ENCODE peak calls at places on chromosomes 2 and 18, in five cellular contexts. I is ascending aorta, P is colonic mucosa, J is HFFc6, R is cardiac fibroblast. K is an unnamed sample.

GRCh38 chr2:23482188-23482587 is 97.2 kb downstream of the KLHL29 start:
- DNase-seq in I (no peak), P (no peak), J (no peak), R (no peak), K (no peak)

GRCh38 chr2:36356990-36357505 is 1.5 kb downstream of the CRIM1 start:
- DNase-seq in I (no peak), P (no peak), J (no peak), R (peak; percentile 65), K (no peak)

GRCh38 chr2:29022455-29023128 is 41.5 kb downstream of the TOGARAM2 start:
- DNase-seq in I (no peak), P (no peak), J (no peak), R (no peak), K (no peak)

GRCh38 chr18:50079571-50080295 is 115.2 kb downstream of the MYO5B start:
- DNase-seq in I (no peak), P (no peak), J (no peak), R (no peak), K (no peak)

GRCh38 chr2:128562471-128563347 is 244.0 kb upstream of the HS6ST1 start:
- DNase-seq in I (no peak), P (no peak), J (peak; percentile 35), R (no peak), K (no peak)

GRCh38 chr2:74037379-74037860 is 52.7 kb downstream of the TET3 start:
- DNase-seq in I (no peak), P (no peak), J (no peak), R (peak; percentile 70), K (no peak)

GRCh38 chr2:190838492-190838910 is 42.1 kb upstream of the GLS start:
- DNase-seq in I (no peak), P (no peak), J (peak; percentile 85), R (peak; percentile 61), K (no peak)

GRCh38 chr18:59823611-59824195 is 76.1 kb upstream of the PMAIP1 start:
- DNase-seq in I (no peak), P (peak; percentile 69), J (peak; percentile 76), R (peak; percentile 91), K (peak; percentile 89)

GRCh38 chr2:102016399-102016955 is 24.7 kb downstream of the IL1R2 start:
- DNase-seq in I (no peak), P (no peak), J (no peak), R (no peak), K (no peak)

GRCh38 chr18:12628706-12629702 is 28.9 kb downstream of the SPIRE1 start:
- DNase-seq in I (no peak), P (no peak), J (peak; percentile 69), R (peak; percentile 81), K (no peak)

GRCh38 chr2:7692657-7693161 is 775.5 kb downstream of the RNF144A start:
- DNase-seq in I (no peak), P (no peak), J (peak; percentile 97), R (peak; percentile 60), K (no peak)

GRCh38 chr2:171410101-171410500 is 23.7 kb downstream of the METTL8 start:
- DNase-seq in I (no peak), P (no peak), J (peak; percentile 32), R (no peak), K (no peak)

GRCh38 chr2:219514836-219515235 is 554 bp downstream of the ASIC4 start:
- DNase-seq in I (no peak), P (no peak), J (no peak), R (no peak), K (no peak)

GRCh38 chr18:27752944-27753343 is 424.0 kb downstream of the CDH2 start:
- DNase-seq in I (no peak), P (no peak), J (no peak), R (no peak), K (no peak)

GRCh38 chr2:147045113-147045512 is 799.7 kb upstream of the ACVR2A start:
- DNase-seq in I (no peak), P (peak; percentile 55), J (no peak), R (peak; percentile 68), K (no peak)
- TF ChIP-seq CTCF in I (peak; percentile 22), P (peak; percentile 51), J (peak; percentile 61), R (peak; percentile 70), K (peak; percentile 59)

GRCh38 chr2:118584380-118584779 is 263.1 kb downstream of the EN1 start:
- DNase-seq in I (no peak), P (no peak), J (no peak), R (no peak), K (no peak)

GRCh38 chr2:118593257-118593656 is 254.2 kb downstream of the EN1 start:
- DNase-seq in I (no peak), P (no peak), J (no peak), R (peak; percentile 21), K (no peak)

GRCh38 chr2:118584877-118585276 is 262.6 kb downstream of the EN1 start:
- DNase-seq in I (no peak), P (no peak), J (no peak), R (no peak), K (no peak)

GRCh38 chr2:118588826-118589225 is 258.6 kb downstream of the EN1 start:
- DNase-seq in I (no peak), P (no peak), J (no peak), R (no peak), K (no peak)

GRCh38 chr2:118589726-118590125 is 257.7 kb downstream of the EN1 start:
- DNase-seq in I (no peak), P (no peak), J (no peak), R (no peak), K (no peak)
- TF ChIP-seq CTCF in I (no peak), P (no peak), J (no peak), R (no peak), K (no peak)

DNA sequence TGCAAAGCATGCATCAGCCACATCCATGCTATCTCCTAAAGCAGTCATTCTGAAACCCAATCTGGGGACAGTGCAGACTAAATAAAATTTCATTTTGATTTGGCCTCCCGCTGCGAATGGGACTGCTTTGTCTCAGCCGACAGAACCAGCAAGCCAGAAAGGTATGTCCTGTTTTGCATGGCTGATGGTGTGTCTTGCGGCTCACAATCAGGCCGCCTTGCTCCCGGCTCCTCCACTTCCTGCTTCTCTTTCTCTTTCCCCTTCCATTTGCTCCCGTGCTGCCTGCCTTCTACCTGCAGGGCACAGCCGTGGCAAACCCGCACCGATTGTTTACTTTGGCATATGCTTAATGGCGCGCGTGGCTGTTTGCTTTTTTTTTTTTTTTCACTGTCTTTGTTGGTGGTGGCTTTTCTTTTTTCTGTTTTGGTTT is 419.5 kb upstream of the POU3F3 start:
- DNase-seq in I (no peak), P (peak; percentile 21), J (no peak), R (no peak), K (no peak)
- TF ChIP-seq CTCF in I (no peak), P (no peak), J (no peak), R (no peak), K (no peak)

GRCh38 chr2:187453078-187453641 is 5.1 kb upstream of the CALCRL start:
- DNase-seq in I (no peak), P (no peak), J (no peak), R (peak; percentile 62), K (no peak)
- TF ChIP-seq CTCF in I (peak; percentile 53), P (peak; percentile 17), J (peak; percentile 82), R (peak; percentile 37), K (peak; percentile 72)

DNA sequence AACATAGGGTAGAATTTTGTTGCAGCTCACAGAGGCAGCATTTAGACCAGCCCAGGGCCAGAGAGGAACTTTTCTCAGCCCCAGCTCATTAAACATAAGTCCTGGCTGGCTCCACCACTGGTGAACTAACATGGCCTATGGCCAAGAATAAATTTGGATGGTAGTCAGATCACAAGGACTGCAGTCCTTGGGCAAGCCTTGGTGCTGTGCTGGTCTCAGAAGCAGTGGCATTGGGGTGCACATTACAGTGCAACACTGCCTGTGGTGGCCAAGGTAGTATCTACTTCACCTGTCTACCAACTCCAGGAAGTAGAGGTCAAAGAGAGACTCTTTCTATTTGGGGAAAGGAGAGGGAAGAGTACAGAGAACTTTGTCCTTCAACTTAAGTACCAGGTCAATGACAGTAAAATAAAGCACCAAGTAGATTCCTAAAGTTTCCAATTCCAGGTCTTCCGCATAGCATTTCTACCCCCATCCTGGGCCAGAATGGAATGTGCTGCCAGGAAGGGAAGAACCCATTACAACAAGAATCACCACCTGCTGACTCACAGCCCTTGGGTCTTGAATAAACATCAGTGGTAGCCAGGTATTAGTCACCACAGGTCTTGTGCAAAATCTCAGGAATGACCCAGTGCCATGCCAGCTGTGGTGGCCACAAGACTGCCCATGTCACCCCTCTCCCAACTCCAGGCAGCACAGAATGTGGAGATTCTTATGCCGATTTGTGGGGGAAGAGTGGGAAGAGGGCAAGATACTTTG is 155.4 kb upstream of the FSIP2 start:
- DNase-seq in I (no peak), P (no peak), J (no peak), R (peak; percentile 33), K (no peak)
- TF ChIP-seq CTCF in I (no peak), P (no peak), J (no peak), R (no peak), K (no peak)